ENCODE peak calls at places on chromosomes 16 and 17, in nine cellular contexts. One of them, this sample, is unnamed.

GRCh38 chr17:76528156-76528527 is 9.4 kb downstream of the CYGB start:
- DNase-seq in heart right ventricle: no peak
- DNase-seq in aorta: no peak
- DNase-seq in fibroblast of lung: no peak
- DNase-seq in A549: no peak
- DNase-seq in CD8-positive, alpha-beta T cell: no peak
- DNase-seq in ascending aorta: no peak
- DNase-seq in ovary: peak; percentile 63
- DNase-seq in right atrium auricular region: no peak
- DNase-seq in this sample: no peak

GRCh38 chr17:75010683-75011406 is 1.6 kb upstream of the MRPL58 start:
- DNase-seq in ascending aorta: no peak
- DNase-seq in heart right ventricle: peak; percentile 81
- DNase-seq in ovary: peak; percentile 32
- DNase-seq in A549: peak; percentile 64
- DNase-seq in CD8-positive, alpha-beta T cell: no peak
- DNase-seq in right atrium auricular region: peak; percentile 65
- DNase-seq in aorta: no peak
- DNase-seq in fibroblast of lung: peak; percentile 42
- DNase-seq in this sample: peak; percentile 76

GRCh38 chr17:7281953-7282751 is 634 bp downstream of the SLC2A4 start:
- DNase-seq in right atrium auricular region: no peak
- DNase-seq in ovary: peak; percentile 75
- DNase-seq in A549: no peak
- DNase-seq in ascending aorta: no peak
- DNase-seq in heart right ventricle: peak; percentile 83
- DNase-seq in aorta: peak; percentile 60
- DNase-seq in CD8-positive, alpha-beta T cell: no peak
- DNase-seq in fibroblast of lung: no peak
- DNase-seq in this sample: peak; percentile 47

GRCh38 chr16:88601313-88602036 is 31.3 kb downstream of the ZC3H18 start:
- DNase-seq in right atrium auricular region: no peak
- DNase-seq in A549: no peak
- DNase-seq in heart right ventricle: no peak
- DNase-seq in ovary: no peak
- DNase-seq in ascending aorta: no peak
- DNase-seq in aorta: no peak
- DNase-seq in fibroblast of lung: no peak
- DNase-seq in CD8-positive, alpha-beta T cell: no peak
- DNase-seq in this sample: no peak

GRCh38 chr17:77190561-77190960 is 49.8 kb downstream of the SEC14L1 start:
- DNase-seq in right atrium auricular region: no peak
- DNase-seq in aorta: no peak
- DNase-seq in heart right ventricle: no peak
- DNase-seq in A549: no peak
- DNase-seq in ascending aorta: no peak
- DNase-seq in CD8-positive, alpha-beta T cell: no peak
- DNase-seq in fibroblast of lung: no peak
- DNase-seq in ovary: no peak
- DNase-seq in this sample: no peak

GRCh38 chr16:89618114-89618999 is 4.9 kb downstream of the DPEP1 start:
- DNase-seq in CD8-positive, alpha-beta T cell: no peak
- DNase-seq in fibroblast of lung: no peak
- DNase-seq in right atrium auricular region: no peak
- DNase-seq in ascending aorta: no peak
- DNase-seq in aorta: no peak
- DNase-seq in ovary: no peak
- DNase-seq in A549: peak; percentile 69
- DNase-seq in heart right ventricle: no peak
- DNase-seq in this sample: no peak

GRCh38 chr16:59848314-59848713 is 1114.2 kb upstream of the GOT2 start:
- DNase-seq in heart right ventricle: no peak
- DNase-seq in CD8-positive, alpha-beta T cell: no peak
- DNase-seq in A549: no peak
- DNase-seq in ascending aorta: no peak
- DNase-seq in aorta: no peak
- DNase-seq in fibroblast of lung: peak; percentile 48
- DNase-seq in ovary: no peak
- DNase-seq in right atrium auricular region: no peak
- DNase-seq in this sample: peak; percentile 13

GRCh38 chr16:14955546-14956231 is 18.4 kb downstream of the NPIPA1 start:
- DNase-seq in ovary: peak; percentile 51
- DNase-seq in heart right ventricle: peak; percentile 83
- DNase-seq in CD8-positive, alpha-beta T cell: no peak
- DNase-seq in aorta: no peak
- DNase-seq in A549: no peak
- DNase-seq in ascending aorta: peak; percentile 57
- DNase-seq in fibroblast of lung: no peak
- DNase-seq in right atrium auricular region: no peak
- DNase-seq in this sample: no peak

GRCh38 chr17:45759761-45760160 is 24.4 kb upstream of the CRHR1 start:
- DNase-seq in ovary: no peak
- DNase-seq in fibroblast of lung: no peak
- DNase-seq in right atrium auricular region: no peak
- DNase-seq in heart right ventricle: no peak
- DNase-seq in CD8-positive, alpha-beta T cell: no peak
- DNase-seq in A549: peak; percentile 63
- DNase-seq in aorta: no peak
- DNase-seq in ascending aorta: no peak
- DNase-seq in this sample: no peak

GRCh38 chr16:68297908-68298307 is 12.8 kb downstream of the SLC7A6OS start:
- DNase-seq in A549: no peak
- DNase-seq in aorta: no peak
- DNase-seq in right atrium auricular region: no peak
- DNase-seq in heart right ventricle: no peak
- DNase-seq in ascending aorta: no peak
- DNase-seq in ovary: no peak
- DNase-seq in CD8-positive, alpha-beta T cell: no peak
- DNase-seq in fibroblast of lung: no peak
- DNase-seq in this sample: peak; percentile 23

GRCh38 chr16:68298312-68298711 is 12.4 kb downstream of the SLC7A6OS start:
- DNase-seq in ovary: no peak
- DNase-seq in A549: no peak
- DNase-seq in CD8-positive, alpha-beta T cell: no peak
- DNase-seq in right atrium auricular region: no peak
- DNase-seq in heart right ventricle: no peak
- DNase-seq in aorta: no peak
- DNase-seq in fibroblast of lung: no peak
- DNase-seq in ascending aorta: no peak
- DNase-seq in this sample: no peak

GRCh38 chr16:68300736-68301459 is 9.8 kb downstream of the SLC7A6OS start:
- DNase-seq in aorta: no peak
- DNase-seq in heart right ventricle: no peak
- DNase-seq in ovary: no peak
- DNase-seq in CD8-positive, alpha-beta T cell: no peak
- DNase-seq in fibroblast of lung: peak; percentile 43
- DNase-seq in A549: no peak
- DNase-seq in ascending aorta: no peak
- DNase-seq in right atrium auricular region: no peak
- DNase-seq in this sample: no peak

GRCh38 chr16:68298907-68299515 is 11.7 kb downstream of the SLC7A6OS start:
- DNase-seq in CD8-positive, alpha-beta T cell: no peak
- DNase-seq in ascending aorta: no peak
- DNase-seq in A549: no peak
- DNase-seq in aorta: peak; percentile 73
- DNase-seq in heart right ventricle: peak; percentile 64
- DNase-seq in right atrium auricular region: peak; percentile 79
- DNase-seq in fibroblast of lung: peak; percentile 76
- DNase-seq in ovary: no peak
- DNase-seq in this sample: peak; percentile 69

GRCh38 chr16:68299571-68300453 is 10.9 kb downstream of the SLC7A6OS start:
- DNase-seq in right atrium auricular region: no peak
- DNase-seq in aorta: no peak
- DNase-seq in CD8-positive, alpha-beta T cell: no peak
- DNase-seq in ovary: no peak
- DNase-seq in A549: no peak
- DNase-seq in ascending aorta: no peak
- DNase-seq in heart right ventricle: no peak
- DNase-seq in fibroblast of lung: no peak
- DNase-seq in this sample: no peak
- H3K4me1 ChIP-seq in right atrium auricular region: no peaks in the 10 kb centered on the region
- H3K4me1 ChIP-seq in aorta: no peaks in the 10 kb centered on the region
- H3K4me1 ChIP-seq in CD8-positive, alpha-beta T cell: no peaks in the 10 kb centered on the region
- H3K4me1 ChIP-seq in ovary: peaks cover 5% of the 10 kb centered on the region
- H3K4me1 ChIP-seq in A549: peaks cover 13% of the 10 kb centered on the region
- H3K4me1 ChIP-seq in ascending aorta: no peaks in the 10 kb centered on the region
- H3K4me1 ChIP-seq in heart right ventricle: peaks cover 59% of the 10 kb centered on the region
- H3K4me1 ChIP-seq in fibroblast of lung: peaks cover 17% of the 10 kb centered on the region
- H3K4me1 ChIP-seq in this sample: peaks cover 30% of the 10 kb centered on the region

GRCh38 chr17:51083976-51084375 is 36.7 kb downstream of the SPAG9 start:
- DNase-seq in A549: no peak
- DNase-seq in right atrium auricular region: no peak
- DNase-seq in fibroblast of lung: no peak
- DNase-seq in ascending aorta: no peak
- DNase-seq in heart right ventricle: no peak
- DNase-seq in ovary: no peak
- DNase-seq in CD8-positive, alpha-beta T cell: no peak
- DNase-seq in aorta: no peak
- DNase-seq in this sample: no peak

GRCh38 chr17:51091635-51092034 is 29.0 kb downstream of the SPAG9 start:
- DNase-seq in fibroblast of lung: no peak
- DNase-seq in aorta: no peak
- DNase-seq in CD8-positive, alpha-beta T cell: no peak
- DNase-seq in ovary: no peak
- DNase-seq in ascending aorta: no peak
- DNase-seq in right atrium auricular region: no peak
- DNase-seq in heart right ventricle: no peak
- DNase-seq in A549: no peak
- DNase-seq in this sample: no peak

GRCh38 chr17:51085150-51085805 is 35.4 kb downstream of the SPAG9 start:
- DNase-seq in ovary: no peak
- DNase-seq in ascending aorta: no peak
- DNase-seq in fibroblast of lung: peak; percentile 41
- DNase-seq in right atrium auricular region: no peak
- DNase-seq in A549: peak; percentile 21
- DNase-seq in CD8-positive, alpha-beta T cell: no peak
- DNase-seq in aorta: no peak
- DNase-seq in heart right ventricle: no peak
- DNase-seq in this sample: no peak

GRCh38 chr17:51087072-51087757 is 33.5 kb downstream of the SPAG9 start:
- DNase-seq in right atrium auricular region: no peak
- DNase-seq in A549: no peak
- DNase-seq in aorta: no peak
- DNase-seq in CD8-positive, alpha-beta T cell: no peak
- DNase-seq in fibroblast of lung: peak; percentile 25
- DNase-seq in ascending aorta: no peak
- DNase-seq in heart right ventricle: no peak
- DNase-seq in ovary: no peak
- DNase-seq in this sample: no peak

DNA sequence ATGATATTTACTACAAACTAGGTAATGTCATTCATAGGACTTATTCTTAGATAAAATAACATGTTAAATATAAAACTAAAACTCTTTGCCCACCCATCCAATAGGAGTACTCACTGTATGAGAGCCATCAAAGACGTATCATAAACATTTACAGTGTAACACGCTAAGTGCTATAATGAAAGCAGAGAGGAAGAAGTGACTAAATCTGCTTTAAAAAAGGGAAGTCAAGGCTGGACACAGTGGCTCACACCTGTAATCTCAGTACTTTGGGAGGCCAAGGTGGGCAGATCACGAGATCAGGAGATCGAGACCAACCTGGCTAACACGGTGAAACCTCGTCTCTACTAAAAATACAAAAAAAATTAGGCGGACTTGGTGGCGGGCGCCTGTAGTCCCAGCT is 32.4 kb downstream of the SPAG9 start:
- DNase-seq in ovary: no peak
- DNase-seq in CD8-positive, alpha-beta T cell: no peak
- DNase-seq in A549: no peak
- DNase-seq in heart right ventricle: no peak
- DNase-seq in fibroblast of lung: no peak
- DNase-seq in right atrium auricular region: no peak
- DNase-seq in ascending aorta: no peak
- DNase-seq in aorta: no peak
- DNase-seq in this sample: no peak
- H3K27ac ChIP-seq in ovary: no peak overlapping the region
- H3K27ac ChIP-seq in CD8-positive, alpha-beta T cell: no peak overlapping the region
- H3K27ac ChIP-seq in A549: no peak overlapping the region
- H3K27ac ChIP-seq in heart right ventricle: no peak overlapping the region
- H3K27ac ChIP-seq in fibroblast of lung: no peak overlapping the region
- H3K27ac ChIP-seq in right atrium auricular region: no peak overlapping the region
- H3K27ac ChIP-seq in ascending aorta: no peak overlapping the region
- H3K27ac ChIP-seq in aorta: no peak overlapping the region
- H3K27ac ChIP-seq in this sample: no peak overlapping the region

DNA sequence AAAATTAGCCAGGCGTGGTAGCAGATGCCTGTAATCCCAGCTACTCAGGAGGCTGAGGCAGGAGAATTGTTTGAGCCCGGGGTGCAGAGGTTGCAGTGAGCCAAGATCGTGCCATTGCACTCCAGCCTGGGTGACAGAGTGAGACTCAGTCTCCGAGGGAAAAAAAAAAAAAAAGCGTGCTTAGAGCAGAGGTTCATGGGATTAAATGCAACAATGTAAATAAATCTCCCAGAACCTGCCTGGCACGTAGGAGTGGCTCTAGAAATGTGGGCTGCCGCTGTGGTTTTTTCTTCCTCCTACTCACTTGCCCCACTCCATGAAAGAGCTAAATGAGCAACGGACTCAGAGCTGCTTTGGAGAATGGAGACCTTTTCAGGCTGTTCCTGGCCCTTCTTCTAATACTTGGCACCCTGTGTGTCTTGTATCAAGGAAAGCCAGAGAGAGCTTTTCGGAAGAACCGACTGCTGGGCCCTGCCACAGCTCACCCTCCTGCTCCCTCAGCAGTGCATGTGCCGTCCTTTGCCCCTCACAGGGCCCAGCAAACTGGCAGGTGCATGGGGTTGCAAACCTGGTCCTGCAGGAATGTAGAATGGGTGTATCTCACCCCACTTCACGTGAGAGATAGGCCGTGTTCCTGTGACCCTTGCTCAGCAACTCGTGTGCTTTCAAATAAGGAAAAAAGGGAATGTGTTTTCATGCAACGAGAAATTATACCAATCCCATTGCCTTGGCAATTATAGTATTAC is 52.0 kb downstream of the LDHD start:
- DNase-seq in heart right ventricle: no peak
- DNase-seq in fibroblast of lung: peak; percentile 65
- DNase-seq in ovary: no peak
- DNase-seq in right atrium auricular region: no peak
- DNase-seq in CD8-positive, alpha-beta T cell: no peak
- DNase-seq in A549: no peak
- DNase-seq in ascending aorta: no peak
- DNase-seq in aorta: no peak
- DNase-seq in this sample: peak; percentile 64
- H3K4me1 ChIP-seq in heart right ventricle: peaks cover 51% of the 10 kb centered on the region
- H3K4me1 ChIP-seq in fibroblast of lung: peaks cover 4% of the 10 kb centered on the region
- H3K4me1 ChIP-seq in ovary: peaks cover 18% of the 10 kb centered on the region
- H3K4me1 ChIP-seq in right atrium auricular region: no peaks in the 10 kb centered on the region
- H3K4me1 ChIP-seq in CD8-positive, alpha-beta T cell: peaks cover 26% of the 10 kb centered on the region
- H3K4me1 ChIP-seq in A549: peaks cover 27% of the 10 kb centered on the region
- H3K4me1 ChIP-seq in ascending aorta: no peaks in the 10 kb centered on the region
- H3K4me1 ChIP-seq in aorta: no peaks in the 10 kb centered on the region
- H3K4me1 ChIP-seq in this sample: peaks cover 25% of the 10 kb centered on the region

DNA sequence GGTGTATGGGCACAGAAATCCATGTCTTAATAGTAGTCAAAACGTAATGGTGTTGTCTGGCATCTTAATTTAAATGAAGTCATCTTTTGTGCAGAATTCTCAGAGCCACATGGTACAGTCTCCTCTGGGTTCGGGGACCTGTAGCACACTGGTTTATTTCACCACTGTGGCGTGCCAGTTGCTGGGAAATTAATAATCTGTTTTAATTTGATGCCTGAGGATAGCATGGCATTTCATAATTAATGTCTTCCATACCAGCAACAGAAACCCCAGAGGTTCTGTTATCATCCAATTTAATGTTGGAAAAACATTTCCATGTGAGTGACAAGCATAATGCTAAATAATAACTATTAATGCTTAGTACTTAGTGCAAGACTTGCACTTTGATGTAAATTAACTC is 51.0 kb downstream of the SNX29 start:
- DNase-seq in A549: no peak
- DNase-seq in CD8-positive, alpha-beta T cell: no peak
- DNase-seq in heart right ventricle: no peak
- DNase-seq in ascending aorta: no peak
- DNase-seq in ovary: no peak
- DNase-seq in fibroblast of lung: no peak
- DNase-seq in aorta: no peak
- DNase-seq in right atrium auricular region: no peak
- DNase-seq in this sample: no peak
- H3K27ac ChIP-seq in A549: no peak overlapping the region
- H3K27ac ChIP-seq in CD8-positive, alpha-beta T cell: no peak overlapping the region
- H3K27ac ChIP-seq in heart right ventricle: no peak overlapping the region
- H3K27ac ChIP-seq in ascending aorta: no peak overlapping the region
- H3K27ac ChIP-seq in ovary: no peak overlapping the region
- H3K27ac ChIP-seq in fibroblast of lung: no peak overlapping the region
- H3K27ac ChIP-seq in aorta: no peak overlapping the region
- H3K27ac ChIP-seq in right atrium auricular region: no peak overlapping the region
- H3K27ac ChIP-seq in this sample: no peak overlapping the region